ENCODE peak calls at places on chromosomes 3 and 15, in seven cellular contexts. E is nephron progenitor cell; Z is cardiac muscle cell; H is activated CD4-positive, CD25-positive, alpha-beta regulatory T cell treated with anti-CD3 and anti-CD28 coated beads, Interleukin-2, amount 50 U/mL, for 72 hours; O is NCI-H2081; G is HT-29; U is thoracic aorta. W is an unnamed sample.

GRCh38 chr3:161420746-161421145 is 49.4 kb upstream of the SPTSSB start:
- DNase-seq in O (peak; percentile 86), E (no peak), U (no peak), Z (no peak), H (no peak), G (peak; percentile 53), W (no peak)

GRCh38 chr15:57025264-57025939 is 107.0 kb downstream of the TCF12 start:
- DNase-seq in H (no peak), O (no peak), Z (no peak), G (no peak), U (no peak), E (no peak), W (no peak)

GRCh38 chr15:70240082-70240481 is 142.4 kb upstream of the TLE3 start:
- DNase-seq in O (no peak), G (no peak), Z (no peak), E (no peak), U (no peak), H (no peak), W (peak; percentile 22)

GRCh38 chr3:125125822-125126245 is 70.0 kb upstream of the HEG1 start:
- DNase-seq in Z (no peak), G (no peak), U (no peak), E (no peak), O (no peak), H (no peak), W (no peak)

GRCh38 chr3:58102976-58103447 is 94.8 kb downstream of the FLNB start:
- DNase-seq in O (no peak), G (no peak), E (no peak), U (no peak), H (no peak), Z (no peak), W (no peak)

GRCh38 chr3:195187609-195188529 is 83.1 kb downstream of the XXYLT1 start:
- DNase-seq in U (no peak), Z (no peak), E (no peak), G (no peak), H (no peak), O (no peak), W (no peak)

GRCh38 chr3:133799794-133800585 is 5.6 kb upstream of the SRPRB start:
- DNase-seq in E (no peak), H (no peak), G (no peak), O (no peak), Z (no peak), U (no peak), W (peak; percentile 71)

GRCh38 chr15:30940359-30940758 is 36.6 kb downstream of the FAN1 start:
- DNase-seq in Z (no peak), E (no peak), U (no peak), O (peak; percentile 89), G (no peak), H (no peak), W (no peak)

GRCh38 chr3:62981962-62982361 is 106.7 kb upstream of the CADPS start:
- DNase-seq in E (no peak), H (no peak), O (no peak), G (no peak), Z (no peak), U (no peak), W (no peak)

GRCh38 chr3:15794303-15794771 is 3.4 kb downstream of the ANKRD28 start:
- DNase-seq in H (no peak), G (no peak), Z (no peak), E (no peak), U (no peak), O (no peak), W (no peak)

GRCh38 chr3:111473550-111473949 is 68.4 kb upstream of the CD96 start:
- DNase-seq in Z (peak; percentile 7), U (no peak), O (no peak), G (peak; percentile 17), H (no peak), E (peak; percentile 19), W (no peak)

GRCh38 chr15:94844533-94845390 is 613.4 kb downstream of the MCTP2 start:
- DNase-seq in E (peak; percentile 68), H (no peak), O (peak; percentile 73), G (peak; percentile 96), Z (peak; percentile 75), U (no peak), W (no peak)

GRCh38 chr3:69204315-69204957 is 82.0 kb upstream of the LMOD3 start:
- DNase-seq in E (no peak), U (no peak), G (peak; percentile 46), Z (no peak), O (no peak), H (no peak), W (no peak)

GRCh38 chr15:68379759-68380290 is 52.1 kb downstream of the ITGA11 start:
- DNase-seq in O (no peak), U (no peak), Z (no peak), G (no peak), H (no peak), E (no peak), W (no peak)

GRCh38 chr3:1527780-1528179 is 435.0 kb downstream of the CNTN6 start:
- DNase-seq in H (no peak), Z (no peak), G (no peak), O (no peak), E (no peak), U (no peak), W (no peak)

GRCh38 chr3:60101628-60102027 is 1051.8 kb upstream of the CFAP20DC start:
- DNase-seq in U (no peak), O (no peak), E (no peak), G (no peak), H (no peak), Z (no peak), W (no peak)

GRCh38 chr3:148459931-148460513 is 237.7 kb upstream of the AGTR1 start:
- DNase-seq in H (no peak), G (peak; percentile 36), U (no peak), Z (no peak), E (no peak), O (no peak), W (no peak)

GRCh38 chr3:194872669-194872977 is 186.9 kb downstream of the FAM43A start:
- DNase-seq in G (no peak), O (no peak), H (no peak), E (no peak), U (no peak), Z (no peak), W (no peak)

GRCh38 chr3:16132926-16133325 is 41.6 kb upstream of the GALNT15 start:
- DNase-seq in U (no peak), O (no peak), E (no peak), H (no peak), G (no peak), Z (no peak), W (no peak)

GRCh38 chr3:36992806-36993325 is at the start of gene EPM2AIP1:
- DNase-seq in G (no peak), O (no peak), U (no peak), H (no peak), Z (peak; percentile 99), E (peak; percentile 80), W (peak; percentile 100)

W was measured in CD14-positive monocyte.